ENCODE peak calls at places on chromosome 16, in ten cellular contexts. M is neural progenitor cell, S is tibial artery, C is tibial nerve, R is GM12878, O is testis, Y is Panc1, P is body of pancreas, T is pancreas, D is kidney. U is an unnamed sample.

GRCh38 chr16:85640254-85640558 is 27.1 kb downstream of the GSE1 start:
- DNase-seq in T (peak), C (no peak), Y (no peak), M (no peak), S (no peak), D (no peak), P (no peak), R (no peak), O (no peak), U (no peak)

GRCh38 chr16:22813946-22814325 is at the start of gene HS3ST2:
- DNase-seq in P (peak), R (no peak), C (no peak), S (peak), D (peak), T (peak), M (peak), Y (no peak), O (peak), U (no peak)

GRCh38 chr16:59635674-59636073 is 901.6 kb upstream of the GOT2 start:
- DNase-seq in P (no peak), O (no peak), T (no peak), Y (no peak), R (no peak), S (no peak), C (no peak), M (no peak), D (no peak), U (no peak)

GRCh38 chr16:17343028-17343427 is 127.7 kb downstream of the XYLT1 start:
- DNase-seq in S (no peak), D (no peak), R (peak), M (no peak), C (no peak), Y (no peak), P (no peak), O (no peak), T (no peak), U (no peak)

GRCh38 chr16:7505495-7505894 is 172.8 kb downstream of the RBFOX1 start:
- DNase-seq in M (no peak), D (no peak), P (no peak), T (no peak), R (no peak), Y (no peak), O (no peak), C (no peak), S (no peak), U (no peak)

GRCh38 chr16:23683487-23683886 is 4.8 kb downstream of the PLK1 start:
- DNase-seq in C (no peak), T (no peak), M (no peak), P (no peak), Y (no peak), O (no peak), S (no peak), R (no peak), D (no peak), U (no peak)

GRCh38 chr16:48441863-48442279 is 56.7 kb upstream of the SIAH1 start:
- DNase-seq in R (no peak), S (no peak), O (no peak), P (no peak), T (no peak), D (no peak), Y (no peak), M (no peak), C (no peak), U (no peak)

GRCh38 chr16:68902376-68903345 is 59.3 kb downstream of the TANGO6 start:
- DNase-seq in Y (peak), M (peak), P (peak), R (no peak), C (no peak), S (no peak), T (no peak), O (peak), D (no peak), U (no peak)

GRCh38 chr16:17222756-17223411 is 247.9 kb downstream of the XYLT1 start:
- DNase-seq in S (peak), T (no peak), P (no peak), Y (no peak), M (no peak), R (no peak), C (peak), D (no peak), O (peak), U (no peak)

GRCh38 chr16:72532896-72533295 is 360.9 kb upstream of the PMFBP1 start:
- DNase-seq in Y (no peak), M (no peak), S (no peak), O (no peak), C (no peak), P (no peak), T (no peak), R (no peak), D (no peak), U (no peak)

GRCh38 chr16:29806641-29807425 is 504 bp downstream of the MAZ start:
- DNase-seq in S (no peak), P (peak), Y (no peak), M (peak), T (peak), C (no peak), R (no peak), O (peak), D (peak), U (peak)

GRCh38 chr16:30603945-30604315 is 6.3 kb downstream of the ZNF689 start:
- DNase-seq in P (no peak), S (no peak), M (no peak), D (no peak), T (no peak), R (no peak), C (no peak), Y (no peak), O (no peak), U (no peak)

GRCh38 chr16:23823475-23824407 is 12.0 kb upstream of the PRKCB start:
- DNase-seq in R (no peak), P (no peak), T (no peak), S (no peak), C (no peak), O (no peak), Y (no peak), D (no peak), M (peak), U (no peak)

GRCh38 chr16:66923866-66924265 is 1.5 kb downstream of the RRAD start:
- DNase-seq in O (no peak), M (no peak), D (no peak), Y (no peak), T (no peak), C (no peak), S (no peak), R (no peak), P (no peak), U (no peak)

GRCh38 chr16:66926171-66926570 is 836 bp upstream of the RRAD start:
- DNase-seq in Y (no peak), O (peak), D (peak), C (no peak), M (no peak), P (no peak), S (peak), T (peak), R (no peak), U (no peak)

GRCh38 chr16:66923247-66923851 is 2.0 kb downstream of the RRAD start:
- DNase-seq in R (no peak), P (no peak), C (no peak), D (no peak), Y (no peak), T (peak), M (no peak), S (peak), O (peak), U (peak)

GRCh38 chr16:66925322-66925840 is at the start of gene RRAD:
- DNase-seq in O (peak), C (no peak), Y (no peak), S (peak), R (no peak), T (peak), M (peak), P (no peak), D (peak), U (peak)

DNA sequence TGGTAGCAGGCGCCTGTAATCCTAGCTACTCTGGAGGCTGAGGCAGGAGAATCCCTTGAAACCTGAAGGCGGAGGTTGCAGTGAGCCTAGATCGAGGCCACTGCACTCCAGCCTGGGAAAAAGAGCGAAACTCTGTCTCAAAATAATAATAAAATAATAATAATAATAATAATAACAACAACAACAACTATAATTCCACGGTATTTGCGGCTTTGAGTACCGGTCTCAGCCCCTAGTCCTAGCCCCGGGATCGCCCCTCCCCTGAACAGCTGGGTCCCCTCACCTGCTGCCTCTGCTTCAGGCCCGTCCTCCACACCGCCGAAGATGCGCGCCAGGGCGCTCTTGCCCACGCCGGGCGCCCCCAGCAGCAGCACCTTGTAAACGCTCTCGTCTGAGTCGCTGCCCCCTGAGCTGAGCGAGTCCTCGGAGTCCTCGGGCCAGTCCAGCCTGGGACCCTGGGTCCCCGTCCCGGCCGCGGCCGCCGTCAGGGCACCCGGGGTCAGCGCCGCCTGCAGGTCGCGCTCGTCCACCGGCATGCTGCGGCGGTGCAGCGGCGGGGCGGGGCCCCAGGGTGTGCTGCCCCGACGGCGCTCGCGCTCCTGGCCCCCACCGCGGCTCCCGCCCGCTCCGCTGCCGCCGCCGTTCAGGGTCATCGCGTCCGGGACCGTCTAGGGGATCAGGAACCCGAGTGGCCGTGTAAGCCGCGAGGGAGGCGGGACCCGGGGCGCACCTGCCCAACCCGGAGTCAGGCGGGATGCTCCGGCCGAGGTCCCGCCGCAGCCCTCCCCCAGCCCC is 611 bp downstream of the RRAD start:
- DNase-seq in O (peak), C (no peak), D (no peak), P (no peak), Y (no peak), T (peak), S (no peak), R (no peak), M (peak), U (no peak)
- H3K27ac ChIP-seq in O (peak), C (peak), D (peak), P (no peak), Y (no peak), T (no peak), S (peak), R (no peak), M (no peak), U (peak)

DNA sequence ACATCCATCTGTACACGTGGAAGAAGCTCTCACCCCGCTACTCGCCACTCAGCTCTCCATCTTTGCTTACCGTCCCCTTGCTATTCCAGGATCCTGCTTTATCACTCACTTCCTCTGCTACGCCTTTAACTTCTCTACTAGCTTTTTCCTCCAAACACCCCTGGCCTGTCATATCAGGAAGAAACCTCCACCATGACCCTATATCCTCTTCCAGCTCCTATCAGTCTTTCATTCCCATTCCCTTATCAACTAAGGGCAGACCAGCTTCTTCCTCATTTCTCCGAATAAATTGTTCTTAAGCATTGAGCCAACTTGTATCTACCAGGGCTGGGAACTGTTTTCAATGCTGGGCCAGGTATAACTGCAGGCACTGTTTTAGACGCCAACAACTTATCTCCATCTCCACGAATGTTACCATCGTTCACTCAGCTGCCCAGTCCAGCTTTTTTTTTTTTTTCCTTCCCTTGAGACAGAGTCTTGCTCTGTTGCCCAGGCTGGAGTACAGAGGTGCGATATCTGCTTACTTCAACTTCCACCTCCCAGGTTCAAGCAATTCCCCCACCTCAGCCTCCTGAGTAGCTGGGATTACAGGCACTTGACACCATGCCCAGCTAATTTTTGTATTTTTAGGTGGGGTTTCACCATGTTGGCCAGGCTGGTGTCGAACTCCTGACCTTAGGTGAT is 4.3 kb downstream of the IQCK start:
- DNase-seq in P (no peak), Y (no peak), S (no peak), D (no peak), O (no peak), R (no peak), M (no peak), C (no peak), T (no peak), U (no peak)
- H3K27ac ChIP-seq in P (no peak), Y (no peak), S (no peak), D (no peak), O (no peak), R (no peak), M (no peak), C (no peak), T (no peak), U (no peak)

GRCh38 chr16:1333854-1334719 is 642 bp downstream of the BAIAP3 start:
- DNase-seq in C (no peak), D (no peak), Y (no peak), O (no peak), M (peak), S (no peak), P (no peak), R (no peak), T (no peak), U (no peak)

GRCh38 chr16:1331712-1332617 is 1.5 kb upstream of the BAIAP3 start:
- DNase-seq in Y (no peak), T (peak), S (no peak), M (peak), D (peak), R (peak), O (no peak), P (peak), C (peak), U (peak)

GRCh38 chr16:1332618-1333148 is 762 bp upstream of the BAIAP3 start:
- DNase-seq in C (no peak), D (no peak), S (no peak), Y (no peak), M (no peak), P (no peak), T (no peak), O (no peak), R (no peak), U (no peak)

GRCh38 chr16:1334739-1335138 is 1.3 kb downstream of the BAIAP3 start:
- DNase-seq in P (no peak), O (no peak), T (no peak), S (no peak), M (no peak), C (no peak), Y (no peak), R (no peak), D (no peak), U (no peak)

GRCh38 chr16:1333149-1333812 is at the start of gene BAIAP3:
- DNase-seq in M (peak), Y (no peak), P (peak), C (no peak), R (no peak), D (peak), S (no peak), T (no peak), O (peak), U (no peak)
- H3K27ac ChIP-seq in M (no peak), Y (no peak), P (no peak), C (no peak), R (no peak), D (peak), S (no peak), T (no peak), O (no peak), U (no peak)

DNA sequence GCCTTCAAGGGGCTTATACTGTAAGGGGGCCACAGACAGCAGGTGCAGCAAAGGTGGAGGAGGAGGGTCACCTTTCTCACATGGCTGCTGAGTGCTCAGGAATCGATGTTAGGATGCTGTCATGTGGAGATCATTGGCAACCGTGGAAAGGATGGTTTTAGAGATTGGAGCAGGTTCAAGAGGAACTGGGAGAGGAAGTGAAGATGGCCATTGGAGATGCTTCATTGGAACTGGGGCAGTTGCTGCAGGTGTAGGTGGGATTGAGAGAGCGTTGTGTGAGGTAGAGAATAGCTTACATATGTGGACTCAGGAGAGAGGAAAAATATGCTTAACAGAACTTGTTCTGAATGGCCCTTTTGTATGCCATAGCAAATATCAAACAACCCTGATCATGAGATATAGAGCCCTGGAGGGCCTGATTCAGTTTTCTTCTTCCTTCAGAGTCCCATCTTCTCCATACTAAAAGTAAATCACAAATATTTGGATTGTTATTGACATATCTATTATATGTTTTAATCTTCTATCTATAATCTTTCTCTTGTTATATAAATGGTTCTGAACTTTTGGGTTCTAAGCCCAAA is 40.8 kb downstream of the LDHD start:
- DNase-seq in Y (no peak), R (no peak), C (no peak), D (no peak), P (no peak), M (no peak), S (no peak), O (no peak), T (no peak), U (no peak)
- H3K27ac ChIP-seq in Y (no peak), R (peak), C (no peak), D (no peak), P (no peak), M (no peak), S (no peak), O (no peak), T (no peak), U (no peak)

GRCh38 chr16:2829501-2830354 is at the start of gene ZG16B:
- DNase-seq in M (no peak), R (no peak), P (no peak), Y (no peak), T (no peak), C (no peak), O (no peak), D (no peak), S (no peak), U (no peak)
- H3K27ac ChIP-seq in M (no peak), R (no peak), P (no peak), Y (peak), T (no peak), C (no peak), O (no peak), D (no peak), S (no peak), U (no peak)

GRCh38 chr16:88356727-88357199 is 26.0 kb upstream of the ZNF469 start:
- DNase-seq in S (no peak), D (peak), M (no peak), T (peak), Y (no peak), R (no peak), O (no peak), C (no peak), P (no peak), U (no peak)
- H3K27ac ChIP-seq in S (no peak), D (no peak), M (no peak), T (no peak), Y (no peak), R (no peak), O (no peak), C (peak), P (no peak), U (no peak)

GRCh38 chr16:87075319-87075860 is 241.8 kb downstream of the C16orf95 start:
- DNase-seq in C (no peak), D (no peak), T (no peak), P (no peak), O (no peak), R (no peak), Y (no peak), S (no peak), M (no peak), U (no peak)
- H3K27ac ChIP-seq in C (no peak), D (no peak), T (no peak), P (no peak), O (no peak), R (peak), Y (no peak), S (no peak), M (no peak), U (no peak)

GRCh38 chr16:4703906-4704305 is 10.5 kb downstream of the NUDT16L1 start:
- DNase-seq in C (no peak), D (peak), P (no peak), R (no peak), M (no peak), T (peak), Y (no peak), O (no peak), S (no peak), U (no peak)
- H3K27ac ChIP-seq in C (no peak), D (peak), P (no peak), R (no peak), M (no peak), T (no peak), Y (no peak), O (no peak), S (no peak), U (no peak)